ENCODE peak calls at places on chromosomes 2 and 18, in nine cellular contexts. G is T-helper 9 cell, A is HTR-8/SVneo, B is amniotic epithelial cell, N is fibroblast of mammary gland, U is aorta, V is hepatic stellate cell, H is GM10248, D is GM12892. P is an unnamed sample.

GRCh38 chr2:241036397-241036963 is 38.1 kb downstream of the SNED1 start:
- DNase-seq in B (no peak), N (peak), A (no peak), G (peak), D (peak), U (no peak), H (peak), V (no peak), P (no peak)

GRCh38 chr2:29841386-29842004 is 79.9 kb downstream of the ALK start:
- DNase-seq in B (peak), U (no peak), G (no peak), H (peak), N (peak), D (no peak), V (peak), A (peak), P (peak)

GRCh38 chr2:105055613-105056012 is 17.7 kb downstream of the MRPS9 start:
- DNase-seq in A (no peak), H (no peak), U (no peak), D (no peak), G (no peak), V (no peak), B (peak), N (peak), P (no peak)

GRCh38 chr2:235876099-235876679 is 292.0 kb downstream of the GBX2 start:
- DNase-seq in A (no peak), N (no peak), U (no peak), D (no peak), V (no peak), B (no peak), H (no peak), G (no peak), P (no peak)

GRCh38 chr2:187296869-187297268 is 151.2 kb downstream of the CALCRL start:
- DNase-seq in D (no peak), H (no peak), V (no peak), B (no peak), N (no peak), G (no peak), U (no peak), A (no peak), P (no peak)

GRCh38 chr18:29879763-29880162 is 1162.8 kb downstream of the DSC3 start:
- DNase-seq in B (no peak), D (no peak), V (no peak), A (no peak), H (no peak), U (no peak), N (no peak), G (no peak), P (no peak)

GRCh38 chr2:136135924-136136906 is 18.3 kb upstream of the CXCR4 start:
- DNase-seq in A (no peak), N (no peak), G (peak), H (peak), D (no peak), U (no peak), B (no peak), V (no peak), P (no peak)

GRCh38 chr2:17719562-17720371 is 33.8 kb downstream of the SMC6 start:
- DNase-seq in V (no peak), H (peak), D (no peak), N (peak), U (no peak), B (peak), G (no peak), A (peak), P (no peak)

GRCh38 chr2:219028141-219028540 is 13.2 kb downstream of the CFAP65 start:
- DNase-seq in N (no peak), U (peak), D (no peak), H (no peak), G (no peak), A (no peak), V (no peak), B (no peak), P (no peak)

GRCh38 chr2:45128580-45128997 is 119.3 kb upstream of the SIX2 start:
- DNase-seq in G (no peak), H (no peak), A (peak), B (peak), V (peak), U (no peak), N (peak), D (no peak), P (peak)

GRCh38 chr2:196399736-196400691 is 228.6 kb upstream of the STK17B start:
- DNase-seq in U (no peak), N (peak), G (no peak), H (no peak), D (no peak), V (peak), B (peak), A (peak), P (no peak)

GRCh38 chr2:164671664-164672396 is 50.5 kb upstream of the GRB14 start:
- DNase-seq in G (no peak), B (no peak), H (no peak), D (no peak), N (no peak), U (no peak), A (no peak), V (no peak), P (no peak)

GRCh38 chr18:13868501-13869271 is 44.7 kb downstream of the MC5R start:
- DNase-seq in G (no peak), B (no peak), H (no peak), D (no peak), N (no peak), U (no peak), A (no peak), V (no peak), P (no peak)

P was measured in gastrocnemius medialis.